ENCODE peak calls at places on chromosomes 16 and 17, in nine cellular contexts. Z is skeletal muscle cell; O is ureter; E is T-helper 2 cell treated with Interferon-gamma antibody and Interleukin-4, amounts not matched to agents 5 μg/mL and 100 μg/mL, for 36 hours; B is islet precursor cell; C is psoas muscle; X is stimulated activated CD8-positive, alpha-beta memory T cell treated with anti-CD3 and anti-CD28 coated beads, Interleukin-12 subunit alpha, Interleukin-12 subunit beta, amount 100 ng/mL, for 4 hours; K is activated effector memory CD4-positive, alpha-beta T cell treated with anti-CD3 and anti-CD28 coated beads, Interleukin-2, amount 50 U/mL, for 16 hours; H is astrocyte of the spinal cord. A is an unnamed sample.

GRCh38 chr16:72099377-72099818 is 5.8 kb downstream of the DHX38 start:
- DNase-seq in Z (peak; percentile 7), O (no peak), E (peak; percentile 28), B (peak; percentile 84), C (no peak), X (no peak), K (peak; percentile 71), H (peak; percentile 32), A (no peak)

GRCh38 chr17:48613862-48614694 is 1.0 kb downstream of the HOXB8 start:
- DNase-seq in Z (no peak), O (no peak), E (no peak), B (peak; percentile 87), C (no peak), X (no peak), K (peak; percentile 73), H (peak; percentile 44), A (no peak)

GRCh38 chr16:60605176-60605575 is 1431.1 kb downstream of the CDH8 start:
- DNase-seq in Z (no peak), O (no peak), E (no peak), B (peak; percentile 65), C (no peak), X (no peak), K (no peak), H (no peak), A (no peak)

GRCh38 chr16:959232-960040 is 11.3 kb downstream of the LMF1 start:
- DNase-seq in Z (no peak), O (no peak), E (no peak), B (no peak), C (no peak), X (no peak), K (no peak), H (no peak), A (no peak)

GRCh38 chr17:8675306-8675705 is 44.8 kb upstream of the MYH10 start:
- DNase-seq in Z (no peak), O (no peak), E (no peak), B (no peak), C (no peak), X (no peak), K (no peak), H (no peak), A (no peak)

GRCh38 chr17:83144421-83145357 is 65.3 kb downstream of the METRNL start:
- DNase-seq in Z (no peak), O (no peak), E (peak; percentile 3), B (peak; percentile 51), C (peak; percentile 67), X (no peak), K (peak; percentile 44), H (peak; percentile 50), A (no peak)

GRCh38 chr16:20610192-20610891 is 34.2 kb upstream of the ACSM2B start:
- DNase-seq in Z (no peak), O (no peak), E (no peak), B (peak; percentile 49), C (no peak), X (no peak), K (no peak), H (no peak), A (no peak)

GRCh38 chr17:32604966-32605365 is 118.2 kb downstream of the CDK5R1 start:
- DNase-seq in Z (no peak), O (no peak), E (no peak), B (no peak), C (no peak), X (no peak), K (no peak), H (no peak), A (no peak)

GRCh38 chr17:32658470-32659418 is 172.0 kb downstream of the CDK5R1 start:
- DNase-seq in Z (no peak), O (no peak), E (no peak), B (no peak), C (no peak), X (no peak), K (no peak), H (no peak), A (no peak)

A was measured in mesenteric fat pad.